ENCODE peak calls at places on chromosomes 4 and X, in six cellular contexts. Z is A549, H is HepG2, Y is H1, M is K562, T is GM12878. E is an unnamed sample.

GRCh38 chrX:44935172-44935571 is 62.2 kb downstream of the KDM6A start:
- DNase-seq in Z (no peak), H (no peak), Y (no peak), M (no peak), T (no peak), E (no peak)

GRCh38 chr4:129371901-129372300 is 275.9 kb downstream of the C4orf33 start:
- DNase-seq in Z (no peak), H (no peak), Y (no peak), M (no peak), T (no peak), E (no peak)

GRCh38 chr4:26820346-26820745 is 40.3 kb upstream of the STIM2 start:
- DNase-seq in Z (no peak), H (no peak), Y (no peak), M (no peak), T (no peak), E (no peak)

GRCh38 chr4:110108470-110108869 is 89.9 kb downstream of the ELOVL6 start:
- DNase-seq in Z (no peak), H (no peak), Y (no peak), M (no peak), T (peak), E (no peak)

GRCh38 chr4:124290678-124291077 is 421.9 kb downstream of the ANKRD50 start:
- DNase-seq in Z (peak), H (no peak), Y (no peak), M (no peak), T (no peak), E (no peak)

GRCh38 chr4:26030260-26030667 is 116.2 kb downstream of the SMIM20 start:
- DNase-seq in Z (no peak), H (no peak), Y (peak), M (no peak), T (no peak), E (no peak)

GRCh38 chr4:89356086-89356485 is 48.5 kb upstream of the GPRIN3 start:
- DNase-seq in Z (no peak), H (no peak), Y (no peak), M (no peak), T (no peak), E (no peak)

GRCh38 chrX:40207626-40208025 is 109.9 kb upstream of the BCOR start:
- DNase-seq in Z (no peak), H (no peak), Y (no peak), M (peak), T (no peak), E (no peak)

GRCh38 chr4:90904018-90904417 is 776.8 kb downstream of the CCSER1 start:
- DNase-seq in Z (no peak), H (no peak), Y (no peak), M (no peak), T (no peak), E (no peak)

GRCh38 chr4:129046055-129046959 is 47.0 kb downstream of the SCLT1 start:
- DNase-seq in Z (no peak), H (no peak), Y (no peak), M (no peak), T (no peak), E (no peak)

GRCh38 chr4:109157205-109157604 is 145.3 kb downstream of the COL25A1 start:
- DNase-seq in Z (no peak), H (no peak), Y (no peak), M (no peak), T (no peak), E (no peak)

GRCh38 chr4:87313756-87314155 is 8.9 kb downstream of the HSD17B13 start:
- DNase-seq in Z (no peak), H (no peak), Y (no peak), M (no peak), T (no peak), E (no peak)

GRCh38 chrX:110915120-110915519 is 119.5 kb upstream of the CHRDL1 start:
- DNase-seq in Z (no peak), H (no peak), Y (no peak), M (no peak), T (no peak), E (no peak)

GRCh38 chr4:185933078-185933581 is 121.1 kb upstream of the SORBS2 start:
- DNase-seq in Z (no peak), H (no peak), Y (no peak), M (no peak), T (no peak), E (no peak)

GRCh38 chr4:31290836-31291235 is 570.7 kb downstream of the PCDH7 start:
- DNase-seq in Z (no peak), H (no peak), Y (peak), M (no peak), T (peak), E (no peak)

GRCh38 chr4:8285143-8285975 is 15.8 kb downstream of the HTRA3 start:
- DNase-seq in Z (no peak), H (no peak), Y (no peak), M (no peak), T (no peak), E (no peak)

GRCh38 chr4:154999950-155000578 is 208.4 kb upstream of the NPY2R start:
- DNase-seq in Z (no peak), H (no peak), Y (no peak), M (no peak), T (no peak), E (no peak)

GRCh38 chr4:26331380-26331945 is 10.6 kb downstream of the RBPJ start:
- DNase-seq in Z (no peak), H (no peak), Y (no peak), M (no peak), T (no peak), E (no peak)

GRCh38 chr4:83331959-83332358 is 2.7 kb downstream of the HPSE start:
- DNase-seq in Z (no peak), H (no peak), Y (no peak), M (no peak), T (no peak), E (no peak)

GRCh38 chr4:189979196-189980047 is 38.8 kb downstream of the FRG1 start:
- DNase-seq in Z (no peak), H (no peak), Y (no peak), M (no peak), T (no peak), E (no peak)

GRCh38 chrX:97027384-97027922 is 143.7 kb downstream of the RPA4 start:
- DNase-seq in Z (peak), H (peak), Y (no peak), M (no peak), T (no peak), E (no peak)

GRCh38 chr4:21811576-21811975 is 137.0 kb downstream of the KCNIP4 start:
- DNase-seq in Z (no peak), H (peak), Y (no peak), M (no peak), T (no peak), E (no peak)

GRCh38 chrX:134453631-134454030 is 6.3 kb upstream of the HPRT1 start:
- DNase-seq in Z (no peak), H (no peak), Y (no peak), M (peak), T (no peak), E (no peak)

GRCh38 chrX:85243155-85243554 is 424 bp downstream of the SATL1 start:
- DNase-seq in Z (no peak), H (no peak), Y (no peak), M (peak), T (no peak), E (peak)

GRCh38 chr4:141810038-141810701 is 173.8 kb downstream of the IL15 start:
- DNase-seq in Z (no peak), H (no peak), Y (no peak), M (no peak), T (no peak), E (no peak)

GRCh38 chr4:65865489-65865888 is 195.2 kb upstream of the EPHA5 start:
- DNase-seq in Z (peak), H (peak), Y (no peak), M (peak), T (no peak), E (peak)

GRCh38 chrX:10106801-10107200 is 50.0 kb upstream of the CLCN4 start:
- DNase-seq in Z (no peak), H (no peak), Y (no peak), M (no peak), T (no peak), E (no peak)

GRCh38 chr4:85495621-85496020 is 20.7 kb downstream of the ARHGAP24 start:
- DNase-seq in Z (no peak), H (no peak), Y (no peak), M (no peak), T (no peak), E (no peak)

GRCh38 chrX:3713225-3713936 is at the start of gene PRKX:
- DNase-seq in Z (peak), H (no peak), Y (no peak), M (peak), T (peak), E (peak)

GRCh38 chr4:8117278-8117682 is 41.3 kb downstream of the ABLIM2 start:
- DNase-seq in Z (peak), H (peak), Y (peak), M (peak), T (peak), E (peak)

GRCh38 chr4:84901173-84901572 is 65.3 kb downstream of the WDFY3 start:
- DNase-seq in Z (no peak), H (no peak), Y (no peak), M (no peak), T (no peak), E (no peak)

GRCh38 chr4:90127706-90128345 is 632 bp downstream of the CCSER1 start:
- DNase-seq in Z (no peak), H (no peak), Y (no peak), M (no peak), T (no peak), E (peak)

GRCh38 chr4:19382993-19383392 is 868.7 kb upstream of the SLIT2 start:
- DNase-seq in Z (no peak), H (no peak), Y (no peak), M (no peak), T (no peak), E (no peak)

GRCh38 chrX:123731987-123732678 is 719 bp downstream of the THOC2 start:
- DNase-seq in Z (peak), H (no peak), Y (no peak), M (peak), T (no peak), E (peak)

GRCh38 chrX:32744906-32745305 is 466.4 kb downstream of the DMD start:
- DNase-seq in Z (no peak), H (no peak), Y (no peak), M (no peak), T (no peak), E (no peak)

GRCh38 chr4:168636506-168637176 is 139.8 kb downstream of the PALLD start:
- DNase-seq in Z (no peak), H (no peak), Y (no peak), M (no peak), T (no peak), E (no peak)

GRCh38 chr4:71941001-71941400 is 90.8 kb upstream of the NPFFR2 start:
- DNase-seq in Z (peak), H (peak), Y (peak), M (peak), T (no peak), E (peak)

GRCh38 chr4:106034751-106035150 is 139.5 kb downstream of the NPNT start:
- DNase-seq in Z (no peak), H (no peak), Y (no peak), M (no peak), T (no peak), E (no peak)

GRCh38 chr4:40377462-40378385 is 42.6 kb downstream of the CHRNA9 start:
- DNase-seq in Z (peak), H (no peak), Y (no peak), M (no peak), T (no peak), E (no peak)

GRCh38 chr4:119041951-119042560 is 93.6 kb upstream of the MYOZ2 start:
- DNase-seq in Z (peak), H (peak), Y (peak), M (peak), T (peak), E (peak)
- TF ChIP-seq CHD2 in Z (no peak), H (no peak), Y (no peak), M (no peak), T (no peak), E (no peak)

GRCh38 chr4:4643306-4643705 is 101.5 kb upstream of the STX18 start:
- DNase-seq in Z (no peak), H (no peak), Y (no peak), M (no peak), T (no peak), E (no peak)

GRCh38 chr4:4651811-4652609 is 110.2 kb upstream of the STX18 start:
- DNase-seq in Z (no peak), H (no peak), Y (no peak), M (no peak), T (no peak), E (no peak)

GRCh38 chr4:4645743-4646142 is 103.9 kb upstream of the STX18 start:
- DNase-seq in Z (no peak), H (no peak), Y (no peak), M (no peak), T (no peak), E (no peak)

GRCh38 chr4:4642201-4643025 is 100.6 kb upstream of the STX18 start:
- DNase-seq in Z (no peak), H (no peak), Y (no peak), M (no peak), T (no peak), E (no peak)

GRCh38 chr4:4647041-4647440 is 105.2 kb upstream of the STX18 start:
- DNase-seq in Z (no peak), H (no peak), Y (no peak), M (no peak), T (no peak), E (no peak)
- TF ChIP-seq CHD2 in Z (no peak), H (no peak), Y (no peak), M (no peak), T (no peak), E (no peak)

GRCh38 chrX:150704030-150704613 is 10.9 kb downstream of the MTMR1 start:
- DNase-seq in Z (no peak), H (no peak), Y (no peak), M (no peak), T (no peak), E (no peak)
- TF ChIP-seq CHD2 in Z (no peak), H (no peak), Y (no peak), M (no peak), T (no peak), E (no peak)

GRCh38 chr4:6362243-6362885 is 92.7 kb downstream of the WFS1 start:
- DNase-seq in Z (peak), H (no peak), Y (no peak), M (no peak), T (no peak), E (peak)

GRCh38 chr4:6366581-6366980 is 96.9 kb downstream of the WFS1 start:
- DNase-seq in Z (no peak), H (no peak), Y (no peak), M (no peak), T (no peak), E (no peak)

GRCh38 chr4:6362896-6363295 is 93.2 kb downstream of the WFS1 start:
- DNase-seq in Z (no peak), H (peak), Y (no peak), M (peak), T (no peak), E (no peak)

GRCh38 chr4:6364146-6364545 is 94.5 kb downstream of the WFS1 start:
- DNase-seq in Z (no peak), H (no peak), Y (no peak), M (no peak), T (no peak), E (no peak)

GRCh38 chr4:6364581-6364980 is 94.9 kb downstream of the WFS1 start:
- DNase-seq in Z (no peak), H (no peak), Y (no peak), M (no peak), T (no peak), E (no peak)
- TF ChIP-seq CHD2 in Z (no peak), H (no peak), Y (no peak), M (no peak), T (no peak), E (no peak)

DNA sequence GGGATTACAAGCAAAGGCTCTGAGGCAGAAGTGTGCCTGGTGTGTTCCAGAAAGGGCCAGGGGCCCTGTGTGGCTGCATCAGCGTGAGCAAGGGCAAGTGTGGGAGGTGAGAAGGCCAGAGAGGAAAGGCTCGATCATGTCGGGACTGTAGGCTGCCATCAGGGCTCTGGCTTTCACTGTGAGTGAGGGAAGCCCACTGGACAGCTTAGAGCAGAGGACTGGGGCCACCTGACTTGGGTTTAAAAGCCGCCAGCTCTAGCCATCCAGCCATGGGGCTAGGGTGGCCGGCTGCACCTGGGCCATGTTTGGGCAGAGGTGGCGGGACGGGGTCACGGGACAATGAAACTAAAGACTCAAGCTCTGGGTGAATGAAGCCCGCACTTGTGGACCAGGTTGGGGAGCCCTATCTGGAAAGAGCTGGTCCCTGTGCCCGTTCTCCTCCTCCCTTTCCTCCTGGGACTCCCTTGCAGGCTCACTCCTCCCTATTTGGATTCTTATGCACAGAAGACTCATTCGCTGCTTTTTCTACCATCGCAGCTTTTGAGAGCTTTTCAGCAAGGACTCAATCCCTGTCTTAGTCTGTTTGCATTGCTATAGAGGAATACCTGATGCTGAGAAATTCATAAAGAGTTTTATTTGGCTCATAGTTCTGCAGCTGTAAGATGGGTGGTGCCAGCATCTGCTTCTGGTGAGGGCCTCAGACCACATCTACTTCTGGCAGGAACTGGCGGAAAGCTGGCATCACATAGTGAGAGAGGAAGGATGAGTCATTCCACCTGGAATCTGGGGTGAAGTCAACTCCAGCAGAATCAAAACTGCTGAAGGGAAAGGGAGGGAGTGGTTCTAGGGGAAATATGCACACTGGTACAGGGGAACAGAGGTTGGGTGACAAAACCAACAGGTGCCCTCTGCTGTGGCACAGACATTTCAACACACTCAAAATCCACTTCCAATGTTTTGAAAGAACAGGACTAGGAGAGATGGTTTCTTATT is 15.3 kb downstream of the CTAG1B start:
- DNase-seq in Z (peak), H (no peak), Y (no peak), M (no peak), T (no peak), E (no peak)
- TF ChIP-seq CHD2 in Z (no peak), H (no peak), Y (no peak), M (no peak), T (no peak), E (no peak)

GRCh38 chr4:95155759-95156451 is 392.9 kb downstream of the UNC5C start:
- DNase-seq in Z (peak), H (peak), Y (no peak), M (peak), T (no peak), E (peak)

GRCh38 chr4:95159384-95159783 is 389.4 kb downstream of the UNC5C start:
- DNase-seq in Z (no peak), H (no peak), Y (no peak), M (no peak), T (no peak), E (no peak)

GRCh38 chr4:95158045-95158444 is 390.7 kb downstream of the UNC5C start:
- DNase-seq in Z (no peak), H (no peak), Y (no peak), M (no peak), T (no peak), E (no peak)

GRCh38 chr4:95156452-95156765 is 392.4 kb downstream of the UNC5C start:
- DNase-seq in Z (no peak), H (no peak), Y (no peak), M (no peak), T (no peak), E (no peak)

DNA sequence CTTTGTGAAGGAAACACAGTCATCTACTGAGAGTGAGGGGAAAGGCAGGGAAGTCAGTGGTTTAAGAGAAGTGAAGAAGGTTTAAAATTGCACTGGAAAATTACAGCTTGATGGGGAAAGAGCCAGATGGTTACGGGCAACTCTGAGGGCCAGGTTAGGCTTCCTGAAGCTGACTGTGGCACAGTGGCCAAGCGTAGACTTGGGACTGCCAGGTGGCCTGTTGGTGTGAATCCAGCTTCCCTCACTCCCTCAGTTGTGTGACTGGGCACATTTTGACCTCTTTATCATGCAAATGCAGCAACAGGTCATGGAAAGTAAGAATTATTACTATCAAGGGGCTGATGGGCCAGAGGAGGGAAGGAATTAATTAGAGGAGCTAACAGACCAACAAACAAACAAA is 390.1 kb downstream of the UNC5C start:
- DNase-seq in Z (no peak), H (no peak), Y (no peak), M (no peak), T (no peak), E (no peak)
- TF ChIP-seq CHD2 in Z (no peak), H (no peak), Y (no peak), M (no peak), T (no peak), E (no peak)

GRCh38 chr4:143046454-143046853 is 138.3 kb upstream of the USP38 start:
- DNase-seq in Z (no peak), H (no peak), Y (no peak), M (no peak), T (no peak), E (no peak)
- TF ChIP-seq CHD2 in Z (no peak), H (no peak), Y (no peak), M (no peak), T (no peak), E (no peak)

GRCh38 chrX:34810364-34810763 is 132.2 kb upstream of the FAM47B start:
- DNase-seq in Z (no peak), H (no peak), Y (no peak), M (no peak), T (no peak), E (no peak)
- TF ChIP-seq CHD2 in Z (no peak), H (no peak), Y (no peak), M (no peak), T (no peak), E (no peak)

DNA sequence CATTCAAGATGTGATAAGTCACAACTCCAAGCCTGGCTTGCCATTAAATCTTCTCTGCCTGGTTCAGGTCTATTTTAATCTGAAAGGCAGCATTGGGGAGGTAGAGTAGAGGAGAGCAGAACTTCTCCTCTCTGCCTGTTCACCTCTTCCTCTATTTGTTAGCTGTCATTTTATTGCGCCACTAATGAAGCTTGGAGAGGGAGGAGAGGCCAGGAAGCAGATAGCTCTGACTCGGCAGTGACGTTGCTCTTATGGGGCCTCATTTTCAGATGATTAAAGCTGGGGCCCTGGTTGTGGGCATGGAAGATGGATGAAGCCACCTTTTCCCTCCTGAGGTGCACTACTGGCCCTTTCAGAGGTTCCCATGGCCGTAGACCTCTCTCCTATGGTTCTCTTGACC is 207.3 kb downstream of the MID1IP1 start:
- DNase-seq in Z (no peak), H (no peak), Y (no peak), M (no peak), T (no peak), E (no peak)
- TF ChIP-seq CHD2 in Z (no peak), H (no peak), Y (no peak), M (no peak), T (no peak), E (no peak)